ENCODE peak calls at places on chromosomes 2 and 18, in five cellular contexts. One of them, this sample, is unnamed.

GRCh38 chr2:43370146-43370545 is 143.7 kb upstream of the ZFP36L2 start:
- DNase-seq in PC-3: no peak
- DNase-seq in GM23338: no peak
- DNase-seq in mesenchymal stem cell: no peak
- DNase-seq in right cardiac atrium: no peak
- DNase-seq in this sample: no peak

GRCh38 chr2:118091140-118091478 is 2.8 kb downstream of the INSIG2 start:
- DNase-seq in PC-3: no peak
- DNase-seq in GM23338: no peak
- DNase-seq in mesenchymal stem cell: no peak
- DNase-seq in right cardiac atrium: no peak
- DNase-seq in this sample: no peak

GRCh38 chr2:217939220-217939619 is 63.6 kb downstream of the TNS1 start:
- DNase-seq in PC-3: no peak
- DNase-seq in GM23338: no peak
- DNase-seq in mesenchymal stem cell: no peak
- DNase-seq in right cardiac atrium: no peak
- DNase-seq in this sample: no peak

GRCh38 chr2:209391776-209392401 is 32.0 kb upstream of the MAP2 start:
- DNase-seq in PC-3: peak
- DNase-seq in GM23338: peak
- DNase-seq in mesenchymal stem cell: no peak
- DNase-seq in right cardiac atrium: no peak
- DNase-seq in this sample: no peak

GRCh38 chr2:10911291-10912075 is at the start of gene KCNF1:
- DNase-seq in PC-3: peak
- DNase-seq in GM23338: peak
- DNase-seq in mesenchymal stem cell: peak
- DNase-seq in right cardiac atrium: peak
- DNase-seq in this sample: no peak

GRCh38 chr2:38496927-38497669 is 105.6 kb downstream of the HNRNPLL start:
- DNase-seq in PC-3: no peak
- DNase-seq in GM23338: no peak
- DNase-seq in mesenchymal stem cell: no peak
- DNase-seq in right cardiac atrium: peak
- DNase-seq in this sample: no peak

GRCh38 chr2:13481201-13481600 is 764.5 kb downstream of the TRIB2 start:
- DNase-seq in PC-3: peak
- DNase-seq in GM23338: no peak
- DNase-seq in mesenchymal stem cell: no peak
- DNase-seq in right cardiac atrium: no peak
- DNase-seq in this sample: no peak

GRCh38 chr2:235171511-235172130 is 219.8 kb downstream of the SH3BP4 start:
- DNase-seq in PC-3: peak
- DNase-seq in GM23338: no peak
- DNase-seq in mesenchymal stem cell: peak
- DNase-seq in right cardiac atrium: no peak
- DNase-seq in this sample: no peak

GRCh38 chr2:183812091-183812490 is 687.8 kb downstream of the NUP35 start:
- DNase-seq in PC-3: peak
- DNase-seq in GM23338: no peak
- DNase-seq in mesenchymal stem cell: peak
- DNase-seq in right cardiac atrium: no peak
- DNase-seq in this sample: no peak

GRCh38 chr2:88656690-88657089 is 29.4 kb upstream of the EIF2AK3 start:
- DNase-seq in PC-3: peak
- DNase-seq in GM23338: no peak
- DNase-seq in mesenchymal stem cell: peak
- DNase-seq in right cardiac atrium: no peak
- DNase-seq in this sample: no peak

GRCh38 chr2:36147670-36148390 is 207.7 kb upstream of the CRIM1 start:
- DNase-seq in PC-3: no peak
- DNase-seq in GM23338: no peak
- DNase-seq in mesenchymal stem cell: no peak
- DNase-seq in right cardiac atrium: no peak
- DNase-seq in this sample: peak

GRCh38 chr2:68789603-68790002 is 55.0 kb downstream of the ARHGAP25 start:
- DNase-seq in PC-3: no peak
- DNase-seq in GM23338: no peak
- DNase-seq in mesenchymal stem cell: no peak
- DNase-seq in right cardiac atrium: no peak
- DNase-seq in this sample: no peak

GRCh38 chr2:65957886-65958285 is 477.0 kb upstream of the MEIS1 start:
- DNase-seq in PC-3: no peak
- DNase-seq in GM23338: peak
- DNase-seq in mesenchymal stem cell: no peak
- DNase-seq in right cardiac atrium: no peak
- DNase-seq in this sample: no peak

GRCh38 chr2:239466046-239466754 is 65.4 kb upstream of the HDAC4 start:
- DNase-seq in PC-3: no peak
- DNase-seq in GM23338: no peak
- DNase-seq in mesenchymal stem cell: no peak
- DNase-seq in right cardiac atrium: no peak
- DNase-seq in this sample: no peak

GRCh38 chr2:233034091-233034882 is 1.8 kb downstream of the NEU2 start:
- DNase-seq in PC-3: no peak
- DNase-seq in GM23338: no peak
- DNase-seq in mesenchymal stem cell: no peak
- DNase-seq in right cardiac atrium: no peak
- DNase-seq in this sample: no peak

GRCh38 chr2:100767224-100767653 is 52.7 kb upstream of the NPAS2 start:
- DNase-seq in PC-3: peak
- DNase-seq in GM23338: no peak
- DNase-seq in mesenchymal stem cell: peak
- DNase-seq in right cardiac atrium: no peak
- DNase-seq in this sample: no peak

GRCh38 chr2:181420259-181421130 is 36.7 kb upstream of the ITGA4 start:
- DNase-seq in PC-3: no peak
- DNase-seq in GM23338: no peak
- DNase-seq in mesenchymal stem cell: no peak
- DNase-seq in right cardiac atrium: no peak
- DNase-seq in this sample: no peak

GRCh38 chr2:10895231-10895630 is 16.5 kb upstream of the KCNF1 start:
- DNase-seq in PC-3: no peak
- DNase-seq in GM23338: no peak
- DNase-seq in mesenchymal stem cell: no peak
- DNase-seq in right cardiac atrium: no peak
- DNase-seq in this sample: no peak

GRCh38 chr2:27921424-27921823 is 30.9 kb downstream of the BABAM2 start:
- DNase-seq in PC-3: no peak
- DNase-seq in GM23338: no peak
- DNase-seq in mesenchymal stem cell: no peak
- DNase-seq in right cardiac atrium: no peak
- DNase-seq in this sample: no peak

GRCh38 chr2:226977775-226978190 is 141.9 kb downstream of the RHBDD1 start:
- DNase-seq in PC-3: peak
- DNase-seq in GM23338: no peak
- DNase-seq in mesenchymal stem cell: peak
- DNase-seq in right cardiac atrium: no peak
- DNase-seq in this sample: no peak

GRCh38 chr2:173914055-173914922 is 50.9 kb downstream of the SP3 start:
- DNase-seq in PC-3: peak
- DNase-seq in GM23338: peak
- DNase-seq in mesenchymal stem cell: no peak
- DNase-seq in right cardiac atrium: no peak
- DNase-seq in this sample: no peak

DNA sequence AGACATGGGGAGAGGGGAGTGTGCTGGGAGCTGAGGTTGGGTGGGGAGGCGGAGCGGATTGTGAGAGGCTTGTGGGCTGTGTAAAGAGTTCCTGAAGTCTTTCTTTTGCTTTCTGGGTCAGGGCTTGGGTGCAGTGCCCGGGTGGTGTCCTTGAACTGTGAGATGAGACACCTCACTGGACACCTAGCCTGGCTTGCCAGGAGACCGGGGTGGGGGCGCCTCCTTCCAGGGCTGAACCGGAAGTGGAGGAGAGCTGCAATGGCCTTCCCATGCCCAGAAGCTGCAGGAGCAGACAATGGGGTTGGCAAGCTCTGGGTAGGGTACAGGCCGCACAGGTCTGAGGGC is 4.3 kb downstream of the TMEM37 start:
- DNase-seq in PC-3: no peak
- DNase-seq in GM23338: no peak
- DNase-seq in mesenchymal stem cell: no peak
- DNase-seq in right cardiac atrium: no peak
- DNase-seq in this sample: no peak
- H3K27ac ChIP-seq in PC-3: no peak
- H3K27ac ChIP-seq in GM23338: no peak
- H3K27ac ChIP-seq in mesenchymal stem cell: no peak
- H3K27ac ChIP-seq in right cardiac atrium: no peak
- H3K27ac ChIP-seq in this sample: no peak

GRCh38 chr18:3213231-3214059 is 6.3 kb downstream of the MYOM1 start:
- DNase-seq in PC-3: no peak
- DNase-seq in GM23338: no peak
- DNase-seq in mesenchymal stem cell: peak
- DNase-seq in right cardiac atrium: no peak
- DNase-seq in this sample: peak
- H3K27ac ChIP-seq in PC-3: no peak
- H3K27ac ChIP-seq in GM23338: no peak
- H3K27ac ChIP-seq in mesenchymal stem cell: no peak
- H3K27ac ChIP-seq in right cardiac atrium: no peak
- H3K27ac ChIP-seq in this sample: no peak

GRCh38 chr2:219281588-219281987 is 2.4 kb downstream of the DNAJB2 start:
- DNase-seq in PC-3: no peak
- DNase-seq in GM23338: no peak
- DNase-seq in mesenchymal stem cell: no peak
- DNase-seq in right cardiac atrium: no peak
- DNase-seq in this sample: no peak
- H3K27ac ChIP-seq in PC-3: no peak
- H3K27ac ChIP-seq in GM23338: no peak
- H3K27ac ChIP-seq in mesenchymal stem cell: no peak
- H3K27ac ChIP-seq in right cardiac atrium: no peak
- H3K27ac ChIP-seq in this sample: no peak

GRCh38 chr2:73980566-73980965 is 4.1 kb upstream of the TET3 start:
- DNase-seq in PC-3: no peak
- DNase-seq in GM23338: no peak
- DNase-seq in mesenchymal stem cell: no peak
- DNase-seq in right cardiac atrium: no peak
- DNase-seq in this sample: no peak
- H3K27ac ChIP-seq in PC-3: no peak
- H3K27ac ChIP-seq in GM23338: no peak
- H3K27ac ChIP-seq in mesenchymal stem cell: no peak
- H3K27ac ChIP-seq in right cardiac atrium: no peak
- H3K27ac ChIP-seq in this sample: no peak

DNA sequence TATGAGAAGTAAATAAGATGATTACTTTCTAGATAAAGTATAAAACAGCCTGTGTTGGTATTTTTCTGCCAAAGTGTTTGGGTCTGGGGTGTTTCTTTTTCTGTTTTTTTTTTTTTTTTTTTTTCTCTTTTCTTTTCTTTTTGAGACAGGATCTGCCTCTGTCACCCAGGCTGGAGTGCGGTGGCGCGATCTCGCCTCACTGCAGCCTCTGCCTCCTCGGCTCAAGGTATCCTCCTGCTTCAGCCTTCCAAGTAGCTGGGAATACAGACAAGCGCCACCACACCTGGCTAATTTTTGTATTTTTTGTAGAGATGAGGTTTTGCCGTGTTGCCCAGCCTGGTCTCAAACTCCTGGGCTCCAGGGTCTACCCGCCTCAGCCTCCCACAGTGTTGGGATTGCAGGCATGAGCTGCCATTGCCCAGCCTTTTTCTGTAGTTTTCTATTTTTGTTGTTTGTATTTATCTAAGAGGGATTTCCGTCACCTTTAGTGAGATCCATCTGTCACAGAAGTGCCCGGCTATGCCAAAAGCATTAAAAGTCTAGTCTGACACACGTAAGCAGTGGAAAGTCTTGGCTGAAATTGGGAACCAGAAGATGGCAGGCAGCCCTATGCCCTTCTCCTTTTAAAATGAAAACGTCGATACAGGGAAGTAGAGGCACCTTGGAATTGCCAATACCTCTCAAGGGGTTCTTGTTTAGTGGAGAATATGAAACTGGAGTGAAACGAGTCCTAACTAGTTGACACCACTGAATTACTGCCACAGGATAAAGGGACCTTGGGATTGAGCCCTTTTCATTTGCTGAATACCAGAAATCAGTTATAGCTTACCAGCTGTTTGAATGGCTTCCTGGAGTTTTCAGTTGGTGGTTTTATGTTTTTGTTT is 14.0 kb downstream of the UGP2 start:
- DNase-seq in PC-3: no peak
- DNase-seq in GM23338: no peak
- DNase-seq in mesenchymal stem cell: no peak
- DNase-seq in right cardiac atrium: no peak
- DNase-seq in this sample: no peak
- H3K27ac ChIP-seq in PC-3: no peak
- H3K27ac ChIP-seq in GM23338: peak
- H3K27ac ChIP-seq in mesenchymal stem cell: no peak
- H3K27ac ChIP-seq in right cardiac atrium: peak
- H3K27ac ChIP-seq in this sample: no peak

GRCh38 chr2:4979127-4979526 is 713.1 kb upstream of the SOX11 start:
- DNase-seq in PC-3: no peak
- DNase-seq in GM23338: no peak
- DNase-seq in mesenchymal stem cell: no peak
- DNase-seq in right cardiac atrium: no peak
- DNase-seq in this sample: no peak

GRCh38 chr2:4976407-4976806 is 715.8 kb upstream of the SOX11 start:
- DNase-seq in PC-3: no peak
- DNase-seq in GM23338: peak
- DNase-seq in mesenchymal stem cell: no peak
- DNase-seq in right cardiac atrium: no peak
- DNase-seq in this sample: no peak

GRCh38 chr2:4980989-4981388 is 711.2 kb upstream of the SOX11 start:
- DNase-seq in PC-3: no peak
- DNase-seq in GM23338: no peak
- DNase-seq in mesenchymal stem cell: no peak
- DNase-seq in right cardiac atrium: no peak
- DNase-seq in this sample: no peak

DNA sequence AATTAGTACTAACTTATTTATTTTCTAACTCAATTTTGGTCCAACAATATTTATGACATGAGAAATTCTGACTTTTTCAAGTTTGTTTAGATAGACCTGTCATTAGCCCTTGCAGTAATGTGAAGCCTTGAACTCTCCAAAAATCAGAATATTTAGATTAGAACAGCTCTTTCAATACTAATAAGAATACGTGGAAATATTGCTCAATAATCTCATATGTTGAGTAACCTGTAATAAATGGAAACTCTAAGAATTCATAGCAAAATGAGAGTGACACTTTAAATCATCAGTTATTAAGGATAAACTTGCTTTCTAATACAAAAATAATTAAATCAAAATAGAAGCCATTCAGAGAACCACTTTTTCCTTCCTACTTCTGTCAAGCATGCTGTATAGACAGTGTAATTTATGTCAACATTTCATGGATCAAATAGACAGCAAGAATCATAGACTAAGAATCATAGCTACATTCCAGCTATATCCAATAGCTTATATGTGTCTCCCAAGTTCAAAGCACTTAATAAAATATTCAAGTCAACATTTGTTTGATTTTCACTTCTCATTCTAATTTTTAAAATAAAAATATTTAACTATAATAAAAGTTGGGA is 710.3 kb upstream of the SOX11 start:
- DNase-seq in PC-3: no peak
- DNase-seq in GM23338: no peak
- DNase-seq in mesenchymal stem cell: no peak
- DNase-seq in right cardiac atrium: no peak
- DNase-seq in this sample: no peak
- H3K27ac ChIP-seq in PC-3: no peak
- H3K27ac ChIP-seq in GM23338: no peak
- H3K27ac ChIP-seq in mesenchymal stem cell: no peak
- H3K27ac ChIP-seq in right cardiac atrium: no peak
- H3K27ac ChIP-seq in this sample: no peak

GRCh38 chr2:231191896-231192872 is 6.2 kb upstream of the ARMC9 start:
- DNase-seq in PC-3: peak
- DNase-seq in GM23338: peak
- DNase-seq in mesenchymal stem cell: peak
- DNase-seq in right cardiac atrium: peak
- DNase-seq in this sample: no peak
- H3K27ac ChIP-seq in PC-3: no peak
- H3K27ac ChIP-seq in GM23338: no peak
- H3K27ac ChIP-seq in mesenchymal stem cell: peak
- H3K27ac ChIP-seq in right cardiac atrium: peak
- H3K27ac ChIP-seq in this sample: no peak